ENCODE peak calls at places on chromosomes 13 and 19, in ten cellular contexts. J is kidney, A is mammary epithelial cell, F is fibroblast of lung, G is astrocyte, X is GM23248, D is HCT116, P is endodermal cell, Q is PC-3, H is mesendoderm. E is an unnamed sample.
A peak's percentile ranks its signal among the peaks of the same experiment; 100 is the strongest.

GRCh38 chr19:40205760-40206159 is 12.4 kb downstream of the TTC9B start:
- DNase-seq in J (no peak), A (no peak), F (no peak), G (no peak), X (no peak), D (no peak), P (no peak), Q (no peak), H (no peak), E (no peak)

GRCh38 chr13:48730971-48731658 is 77.4 kb downstream of the CYSLTR2 start:
- DNase-seq in J (no peak), A (peak; percentile 73), F (peak; percentile 69), G (peak; percentile 78), X (peak; percentile 79), D (peak; percentile 21), P (peak; percentile 56), Q (peak; percentile 44), H (peak; percentile 21), E (peak; percentile 12)

GRCh38 chr19:17948967-17949930 is 16.4 kb downstream of the CCDC124 start:
- DNase-seq in J (peak; percentile 76), A (no peak), F (no peak), G (no peak), X (no peak), D (no peak), P (peak; percentile 67), Q (no peak), H (no peak), E (no peak)

GRCh38 chr19:29484876-29485275 is 40.9 kb upstream of the VSTM2B start:
- DNase-seq in J (no peak), A (no peak), F (no peak), G (no peak), X (no peak), D (no peak), P (peak; percentile 26), Q (no peak), H (no peak), E (no peak)

GRCh38 chr19:56840452-56841193 is at the start of the genes PEG3 and ZIM2:
- DNase-seq in J (peak; percentile 90), A (no peak), F (peak; percentile 12), G (no peak), X (peak; percentile 35), D (no peak), P (no peak), Q (no peak), H (peak; percentile 84), E (no peak)

GRCh38 chr19:3142292-3142670 is 6.4 kb downstream of the GNA15 start:
- DNase-seq in J (no peak), A (peak; percentile 87), F (peak; percentile 77), G (peak; percentile 67), X (peak; percentile 98), D (peak; percentile 31), P (no peak), Q (peak; percentile 81), H (no peak), E (peak; percentile 51)

GRCh38 chr13:103694471-103694870 is 628.3 kb upstream of the SLC10A2 start:
- DNase-seq in J (no peak), A (no peak), F (no peak), G (no peak), X (no peak), D (no peak), P (no peak), Q (no peak), H (no peak), E (no peak)

GRCh38 chr13:64078025-64078424 is 2662.4 kb upstream of the PCDH20 start:
- DNase-seq in J (no peak), A (no peak), F (no peak), G (no peak), X (no peak), D (no peak), P (no peak), Q (no peak), H (no peak), E (no peak)

GRCh38 chr13:29721766-29722165 is 126.3 kb upstream of the SLC7A1 start:
- DNase-seq in J (no peak), A (no peak), F (no peak), G (no peak), X (no peak), D (no peak), P (peak; percentile 34), Q (no peak), H (no peak), E (no peak)

GRCh38 chr19:11457115-11457514 is 21.7 kb downstream of the PRKCSH start:
- DNase-seq in J (no peak), A (no peak), F (no peak), G (no peak), X (no peak), D (no peak), P (peak; percentile 60), Q (no peak), H (no peak), E (no peak)

GRCh38 chr13:111165611-111166010 is 50.5 kb downstream of the ARHGEF7 start:
- DNase-seq in J (no peak), A (no peak), F (no peak), G (no peak), X (no peak), D (no peak), P (no peak), Q (no peak), H (no peak), E (no peak)

DNA sequence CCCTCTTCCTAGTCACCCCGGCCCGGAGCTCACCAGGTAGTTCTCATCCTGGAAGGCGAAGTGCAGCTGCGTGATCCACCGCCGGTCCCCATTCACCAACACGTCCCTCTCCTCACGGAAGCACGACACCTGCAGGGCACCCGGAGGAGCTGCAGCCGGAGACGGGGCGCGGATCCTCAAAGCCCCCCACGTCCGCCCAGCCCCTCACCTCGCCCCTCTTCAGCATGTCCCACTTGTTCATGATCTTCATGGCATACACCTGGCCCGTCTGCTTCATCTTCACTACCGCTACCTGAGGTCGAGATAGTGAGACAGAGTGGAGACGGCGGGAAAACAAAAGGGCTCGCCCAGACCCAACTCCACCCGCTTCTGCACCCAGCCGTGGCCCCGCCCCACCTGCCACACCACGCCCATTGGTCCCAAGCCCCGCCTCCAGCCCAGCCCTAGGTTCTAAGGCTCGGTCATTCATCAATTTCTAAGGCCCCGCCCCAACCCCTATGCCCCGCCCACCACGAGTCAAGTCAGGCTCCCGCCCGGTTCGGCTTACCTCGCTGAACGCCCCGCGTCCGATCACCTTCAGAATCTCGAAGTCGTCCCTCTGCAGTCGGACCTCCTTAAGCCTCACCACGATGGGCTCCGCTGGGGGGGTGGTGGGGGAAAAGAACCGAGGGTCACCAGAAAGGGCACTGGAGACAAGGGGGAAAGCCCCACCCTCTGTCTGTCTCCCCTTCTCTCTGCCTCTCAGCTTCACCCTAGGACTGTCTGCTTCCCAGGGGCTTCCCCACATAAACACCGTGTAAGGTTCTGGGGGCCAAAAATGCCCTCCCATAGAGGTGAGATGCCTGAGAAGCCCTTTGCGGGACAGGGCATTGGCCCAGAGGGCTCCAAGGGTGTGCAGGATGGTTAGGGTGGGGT is 2.8 kb downstream of the DMPK start:
- DNase-seq in J (peak; percentile 95), A (peak; percentile 73), F (no peak), G (no peak), X (peak; percentile 69), D (peak; percentile 87), P (peak; percentile 100), Q (peak; percentile 86), H (peak; percentile 95), E (peak; percentile 57)
- H3K9ac ChIP-seq in J (peak overlapping the region; percentile 13), A (no peak overlapping the region), F (no peak overlapping the region), G (no peak overlapping the region), X (no peak overlapping the region), D (peak overlapping the region; percentile 52), P (no peak overlapping the region), Q (no peak overlapping the region), H (peak overlapping the region; percentile 63), E (peak overlapping the region; percentile 96)

GRCh38 chr19:50717891-50718254 is 1.7 kb downstream of the SHANK1 start:
- DNase-seq in J (no peak), A (no peak), F (no peak), G (no peak), X (no peak), D (no peak), P (no peak), Q (no peak), H (peak; percentile 57), E (no peak)
- H3K4me3 ChIP-seq in J (no peak overlapping the region), A (no peak overlapping the region), F (no peak overlapping the region), G (no peak overlapping the region), X (peak overlapping the region; percentile 69), D (no peak overlapping the region), P (no peak overlapping the region), Q (no peak overlapping the region), H (no peak overlapping the region), E (no peak overlapping the region)

DNA sequence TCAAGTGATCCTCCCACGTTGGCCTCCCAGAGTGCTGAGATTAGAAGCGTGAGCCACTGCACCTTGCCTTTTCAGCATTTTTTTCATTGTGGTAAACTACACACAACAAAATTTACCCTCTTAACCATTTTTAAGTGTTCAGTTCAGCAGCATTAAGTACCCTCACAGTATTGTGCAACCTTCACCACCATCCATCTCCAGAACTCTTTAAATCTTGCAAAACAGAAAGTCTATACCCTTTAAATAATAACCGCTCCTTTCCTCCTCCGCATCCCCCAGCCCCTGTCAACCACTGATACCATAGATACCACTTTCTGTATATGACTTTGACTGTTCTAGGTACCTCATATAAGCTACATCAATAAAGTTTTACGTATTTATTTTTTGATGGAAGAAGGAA is 20.8 kb upstream of the CASP14 start:
- DNase-seq in J (no peak), A (no peak), F (no peak), G (no peak), X (no peak), D (no peak), P (no peak), Q (no peak), H (no peak), E (no peak)
- H3K36me3 ChIP-seq in J (no peaks in the 10 kb centered on the region), A (no peaks in the 10 kb centered on the region), F (no peaks in the 10 kb centered on the region), G (no peaks in the 10 kb centered on the region), X (no peaks in the 10 kb centered on the region), D (no peaks in the 10 kb centered on the region), P (no peaks in the 10 kb centered on the region), Q (no peaks in the 10 kb centered on the region), H (no peaks in the 10 kb centered on the region), E (no peaks in the 10 kb centered on the region)

GRCh38 chr19:55645512-55645881 is 2.0 kb downstream of the ZNF581 start:
- DNase-seq in J (peak; percentile 43), A (no peak), F (no peak), G (no peak), X (no peak), D (no peak), P (no peak), Q (no peak), H (no peak), E (no peak)
- H3K9ac ChIP-seq in J (no peak overlapping the region), A (no peak overlapping the region), F (no peak overlapping the region), G (peak overlapping the region; percentile 33), X (peak overlapping the region; percentile 12), D (peak overlapping the region; percentile 99), P (no peak overlapping the region), Q (peak overlapping the region; percentile 95), H (no peak overlapping the region), E (no peak overlapping the region)

E was measured in adipocyte.